ENCODE peak calls at places on chromosome 3, in eight cellular contexts. One of them, this sample, is unnamed.

GRCh38 chr3:25781758-25782594 is 1.3 kb downstream of the NGLY1 start:
- DNase-seq in AG04450: no peak
- DNase-seq in mesendoderm: no peak
- DNase-seq in adrenal gland: no peak
- DNase-seq in psoas muscle: no peak
- DNase-seq in CD4-positive, alpha-beta memory T cell: no peak
- DNase-seq in cardiac fibroblast: no peak
- DNase-seq in astrocyte of the spinal cord: no peak
- DNase-seq in this sample: no peak

GRCh38 chr3:195203631-195204030 is 67.3 kb downstream of the XXYLT1 start:
- DNase-seq in AG04450: no peak
- DNase-seq in mesendoderm: peak
- DNase-seq in adrenal gland: no peak
- DNase-seq in psoas muscle: peak
- DNase-seq in CD4-positive, alpha-beta memory T cell: no peak
- DNase-seq in cardiac fibroblast: no peak
- DNase-seq in astrocyte of the spinal cord: no peak
- DNase-seq in this sample: no peak

GRCh38 chr3:1439395-1439794 is 346.6 kb downstream of the CNTN6 start:
- DNase-seq in AG04450: no peak
- DNase-seq in mesendoderm: peak
- DNase-seq in adrenal gland: no peak
- DNase-seq in psoas muscle: no peak
- DNase-seq in CD4-positive, alpha-beta memory T cell: no peak
- DNase-seq in cardiac fibroblast: no peak
- DNase-seq in astrocyte of the spinal cord: no peak
- DNase-seq in this sample: no peak

GRCh38 chr3:87541711-87542110 is 265.3 kb upstream of the POU1F1 start:
- DNase-seq in AG04450: no peak
- DNase-seq in mesendoderm: no peak
- DNase-seq in adrenal gland: no peak
- DNase-seq in psoas muscle: no peak
- DNase-seq in CD4-positive, alpha-beta memory T cell: no peak
- DNase-seq in cardiac fibroblast: no peak
- DNase-seq in astrocyte of the spinal cord: no peak
- DNase-seq in this sample: no peak

GRCh38 chr3:153910387-153910786 is 210.8 kb upstream of the ARHGEF26 start:
- DNase-seq in AG04450: no peak
- DNase-seq in mesendoderm: no peak
- DNase-seq in adrenal gland: no peak
- DNase-seq in psoas muscle: no peak
- DNase-seq in CD4-positive, alpha-beta memory T cell: no peak
- DNase-seq in cardiac fibroblast: no peak
- DNase-seq in astrocyte of the spinal cord: no peak
- DNase-seq in this sample: no peak

GRCh38 chr3:171470714-171471227 is 10.6 kb upstream of the TNIK start:
- DNase-seq in AG04450: no peak
- DNase-seq in mesendoderm: peak
- DNase-seq in adrenal gland: no peak
- DNase-seq in psoas muscle: no peak
- DNase-seq in CD4-positive, alpha-beta memory T cell: no peak
- DNase-seq in cardiac fibroblast: no peak
- DNase-seq in astrocyte of the spinal cord: no peak
- DNase-seq in this sample: no peak

GRCh38 chr3:9087831-9088413 is 124.7 kb upstream of the RAD18 start:
- DNase-seq in AG04450: no peak
- DNase-seq in mesendoderm: no peak
- DNase-seq in adrenal gland: peak
- DNase-seq in psoas muscle: no peak
- DNase-seq in CD4-positive, alpha-beta memory T cell: no peak
- DNase-seq in cardiac fibroblast: no peak
- DNase-seq in astrocyte of the spinal cord: no peak
- DNase-seq in this sample: no peak

GRCh38 chr3:15440891-15441290 is 13.5 kb downstream of the EAF1 start:
- DNase-seq in AG04450: no peak
- DNase-seq in mesendoderm: no peak
- DNase-seq in adrenal gland: peak
- DNase-seq in psoas muscle: no peak
- DNase-seq in CD4-positive, alpha-beta memory T cell: no peak
- DNase-seq in cardiac fibroblast: peak
- DNase-seq in astrocyte of the spinal cord: peak
- DNase-seq in this sample: no peak

GRCh38 chr3:183220828-183221227 is 32.2 kb upstream of the B3GNT5 start:
- DNase-seq in AG04450: no peak
- DNase-seq in mesendoderm: no peak
- DNase-seq in adrenal gland: no peak
- DNase-seq in psoas muscle: no peak
- DNase-seq in CD4-positive, alpha-beta memory T cell: no peak
- DNase-seq in cardiac fibroblast: no peak
- DNase-seq in astrocyte of the spinal cord: no peak
- DNase-seq in this sample: peak

GRCh38 chr3:120763601-120764000 is 21.1 kb downstream of the GTF2E1 start:
- DNase-seq in AG04450: no peak
- DNase-seq in mesendoderm: no peak
- DNase-seq in adrenal gland: no peak
- DNase-seq in psoas muscle: no peak
- DNase-seq in CD4-positive, alpha-beta memory T cell: no peak
- DNase-seq in cardiac fibroblast: peak
- DNase-seq in astrocyte of the spinal cord: no peak
- DNase-seq in this sample: no peak

GRCh38 chr3:46672349-46672695 is 21.2 kb downstream of the ALS2CL start:
- DNase-seq in AG04450: no peak
- DNase-seq in mesendoderm: no peak
- DNase-seq in adrenal gland: no peak
- DNase-seq in psoas muscle: peak
- DNase-seq in CD4-positive, alpha-beta memory T cell: no peak
- DNase-seq in cardiac fibroblast: no peak
- DNase-seq in astrocyte of the spinal cord: no peak
- DNase-seq in this sample: no peak

GRCh38 chr3:129688310-129688895 is 81.9 kb upstream of the PLXND1 start:
- DNase-seq in AG04450: no peak
- DNase-seq in mesendoderm: peak
- DNase-seq in adrenal gland: peak
- DNase-seq in psoas muscle: peak
- DNase-seq in CD4-positive, alpha-beta memory T cell: no peak
- DNase-seq in cardiac fibroblast: peak
- DNase-seq in astrocyte of the spinal cord: peak
- DNase-seq in this sample: peak

GRCh38 chr3:110234831-110235230 is 836.8 kb upstream of the NECTIN3 start:
- DNase-seq in AG04450: no peak
- DNase-seq in mesendoderm: no peak
- DNase-seq in adrenal gland: no peak
- DNase-seq in psoas muscle: no peak
- DNase-seq in CD4-positive, alpha-beta memory T cell: no peak
- DNase-seq in cardiac fibroblast: peak
- DNase-seq in astrocyte of the spinal cord: no peak
- DNase-seq in this sample: no peak

GRCh38 chr3:37129871-37130270 is 44.5 kb downstream of the LRRFIP2 start:
- DNase-seq in AG04450: no peak
- DNase-seq in mesendoderm: no peak
- DNase-seq in adrenal gland: no peak
- DNase-seq in psoas muscle: no peak
- DNase-seq in CD4-positive, alpha-beta memory T cell: no peak
- DNase-seq in cardiac fibroblast: peak
- DNase-seq in astrocyte of the spinal cord: no peak
- DNase-seq in this sample: peak

GRCh38 chr3:197406266-197406665 is 107.9 kb upstream of the DLG1 start:
- DNase-seq in AG04450: no peak
- DNase-seq in mesendoderm: no peak
- DNase-seq in adrenal gland: peak
- DNase-seq in psoas muscle: no peak
- DNase-seq in CD4-positive, alpha-beta memory T cell: no peak
- DNase-seq in cardiac fibroblast: peak
- DNase-seq in astrocyte of the spinal cord: peak
- DNase-seq in this sample: peak

GRCh38 chr3:46406786-46407611 is at the start of the genes CCR5AS and CCRL2:
- DNase-seq in AG04450: no peak
- DNase-seq in mesendoderm: peak
- DNase-seq in adrenal gland: peak
- DNase-seq in psoas muscle: peak
- DNase-seq in CD4-positive, alpha-beta memory T cell: peak
- DNase-seq in cardiac fibroblast: peak
- DNase-seq in astrocyte of the spinal cord: peak
- DNase-seq in this sample: no peak

GRCh38 chr3:145902166-145902565 is 258.8 kb downstream of the PLOD2 start:
- DNase-seq in AG04450: no peak
- DNase-seq in mesendoderm: no peak
- DNase-seq in adrenal gland: no peak
- DNase-seq in psoas muscle: no peak
- DNase-seq in CD4-positive, alpha-beta memory T cell: no peak
- DNase-seq in cardiac fibroblast: no peak
- DNase-seq in astrocyte of the spinal cord: peak
- DNase-seq in this sample: no peak

GRCh38 chr3:169420429-169420828 is 243.1 kb downstream of the MECOM start:
- DNase-seq in AG04450: no peak
- DNase-seq in mesendoderm: no peak
- DNase-seq in adrenal gland: no peak
- DNase-seq in psoas muscle: no peak
- DNase-seq in CD4-positive, alpha-beta memory T cell: no peak
- DNase-seq in cardiac fibroblast: peak
- DNase-seq in astrocyte of the spinal cord: no peak
- DNase-seq in this sample: no peak

GRCh38 chr3:41357271-41357670 is 158.0 kb downstream of the CTNNB1 start:
- DNase-seq in AG04450: no peak
- DNase-seq in mesendoderm: no peak
- DNase-seq in adrenal gland: no peak
- DNase-seq in psoas muscle: no peak
- DNase-seq in CD4-positive, alpha-beta memory T cell: no peak
- DNase-seq in cardiac fibroblast: no peak
- DNase-seq in astrocyte of the spinal cord: no peak
- DNase-seq in this sample: no peak

DNA sequence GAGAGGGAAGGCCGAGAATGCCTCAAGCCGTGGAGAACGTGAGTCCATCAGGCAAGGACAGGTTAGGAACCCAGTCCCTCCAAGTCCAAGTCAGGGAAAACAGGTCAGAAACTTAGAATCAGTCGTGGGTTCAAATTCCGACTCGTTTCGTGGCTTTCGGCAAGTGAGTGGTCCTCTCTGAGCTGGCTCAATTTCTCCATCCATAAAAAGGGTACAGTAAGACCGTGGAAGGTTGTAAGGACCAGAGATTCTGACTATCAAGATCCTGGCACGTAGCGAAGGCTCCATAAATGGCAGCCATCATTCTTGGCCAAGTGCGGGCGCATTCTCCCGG is 604 bp upstream of the MED12L start:
- DNase-seq in AG04450: no peak
- DNase-seq in mesendoderm: no peak
- DNase-seq in adrenal gland: no peak
- DNase-seq in psoas muscle: no peak
- DNase-seq in CD4-positive, alpha-beta memory T cell: no peak
- DNase-seq in cardiac fibroblast: no peak
- DNase-seq in astrocyte of the spinal cord: no peak
- DNase-seq in this sample: no peak
- H3K4me3 ChIP-seq in AG04450: peak
- H3K4me3 ChIP-seq in mesendoderm: peak
- H3K4me3 ChIP-seq in adrenal gland: peak
- H3K4me3 ChIP-seq in psoas muscle: peak
- H3K4me3 ChIP-seq in CD4-positive, alpha-beta memory T cell: peak
- H3K4me3 ChIP-seq in cardiac fibroblast: peak
- H3K4me3 ChIP-seq in astrocyte of the spinal cord: peak
- H3K4me3 ChIP-seq in this sample: peak

GRCh38 chr3:54243960-54244359 is 121.6 kb downstream of the CACNA2D3 start:
- DNase-seq in AG04450: no peak
- DNase-seq in mesendoderm: no peak
- DNase-seq in adrenal gland: no peak
- DNase-seq in psoas muscle: no peak
- DNase-seq in CD4-positive, alpha-beta memory T cell: no peak
- DNase-seq in cardiac fibroblast: no peak
- DNase-seq in astrocyte of the spinal cord: no peak
- DNase-seq in this sample: no peak

GRCh38 chr3:54240319-54240718 is 118.0 kb downstream of the CACNA2D3 start:
- DNase-seq in AG04450: no peak
- DNase-seq in mesendoderm: no peak
- DNase-seq in adrenal gland: no peak
- DNase-seq in psoas muscle: no peak
- DNase-seq in CD4-positive, alpha-beta memory T cell: no peak
- DNase-seq in cardiac fibroblast: no peak
- DNase-seq in astrocyte of the spinal cord: no peak
- DNase-seq in this sample: no peak

GRCh38 chr3:54237788-54238502 is 115.6 kb downstream of the CACNA2D3 start:
- DNase-seq in AG04450: no peak
- DNase-seq in mesendoderm: no peak
- DNase-seq in adrenal gland: no peak
- DNase-seq in psoas muscle: no peak
- DNase-seq in CD4-positive, alpha-beta memory T cell: no peak
- DNase-seq in cardiac fibroblast: no peak
- DNase-seq in astrocyte of the spinal cord: no peak
- DNase-seq in this sample: no peak

GRCh38 chr3:54243262-54243931 is 121.0 kb downstream of the CACNA2D3 start:
- DNase-seq in AG04450: no peak
- DNase-seq in mesendoderm: no peak
- DNase-seq in adrenal gland: no peak
- DNase-seq in psoas muscle: no peak
- DNase-seq in CD4-positive, alpha-beta memory T cell: no peak
- DNase-seq in cardiac fibroblast: no peak
- DNase-seq in astrocyte of the spinal cord: no peak
- DNase-seq in this sample: no peak
- H3K4me3 ChIP-seq in AG04450: no peak
- H3K4me3 ChIP-seq in mesendoderm: no peak
- H3K4me3 ChIP-seq in adrenal gland: no peak
- H3K4me3 ChIP-seq in psoas muscle: peak
- H3K4me3 ChIP-seq in CD4-positive, alpha-beta memory T cell: no peak
- H3K4me3 ChIP-seq in cardiac fibroblast: peak
- H3K4me3 ChIP-seq in astrocyte of the spinal cord: no peak
- H3K4me3 ChIP-seq in this sample: no peak

DNA sequence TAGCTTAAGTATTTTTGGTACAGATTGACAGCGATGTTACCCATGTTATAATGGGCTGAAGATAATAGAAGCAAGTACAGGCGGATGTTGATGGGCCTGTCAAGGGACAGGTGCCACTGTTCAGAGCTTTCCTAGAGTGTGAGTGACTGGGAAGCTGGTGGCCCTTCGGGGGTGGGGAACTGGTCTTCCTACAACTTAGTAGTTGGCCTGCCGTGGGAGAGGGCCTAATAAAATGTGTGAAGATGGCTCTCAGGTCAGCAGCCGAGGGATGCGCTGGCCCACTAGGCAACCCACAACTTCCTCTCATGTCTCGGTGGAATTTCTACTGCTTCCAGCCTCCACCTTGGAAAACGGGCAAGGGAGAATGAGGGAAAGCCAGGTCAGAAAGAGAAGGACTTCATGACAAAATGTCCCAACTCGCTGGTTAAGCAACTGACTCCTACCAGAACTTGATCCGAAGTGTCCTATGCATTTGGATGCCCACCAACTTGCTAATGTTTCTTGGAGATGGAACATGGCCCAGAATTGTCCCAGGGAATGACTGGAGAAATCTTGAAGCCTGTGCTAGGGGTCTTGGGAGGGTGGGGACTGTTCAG is 1.4 kb downstream of the GYG1 start:
- DNase-seq in AG04450: no peak
- DNase-seq in mesendoderm: no peak
- DNase-seq in adrenal gland: no peak
- DNase-seq in psoas muscle: peak
- DNase-seq in CD4-positive, alpha-beta memory T cell: no peak
- DNase-seq in cardiac fibroblast: no peak
- DNase-seq in astrocyte of the spinal cord: no peak
- DNase-seq in this sample: no peak
- H3K4me3 ChIP-seq in AG04450: peak
- H3K4me3 ChIP-seq in mesendoderm: no peak
- H3K4me3 ChIP-seq in adrenal gland: peak
- H3K4me3 ChIP-seq in psoas muscle: peak
- H3K4me3 ChIP-seq in CD4-positive, alpha-beta memory T cell: peak
- H3K4me3 ChIP-seq in cardiac fibroblast: peak
- H3K4me3 ChIP-seq in astrocyte of the spinal cord: peak
- H3K4me3 ChIP-seq in this sample: no peak

GRCh38 chr3:186909078-186909853 is 21.1 kb upstream of the ST6GAL1 start:
- DNase-seq in AG04450: no peak
- DNase-seq in mesendoderm: peak
- DNase-seq in adrenal gland: no peak
- DNase-seq in psoas muscle: no peak
- DNase-seq in CD4-positive, alpha-beta memory T cell: peak
- DNase-seq in cardiac fibroblast: no peak
- DNase-seq in astrocyte of the spinal cord: peak
- DNase-seq in this sample: no peak
- H3K4me3 ChIP-seq in AG04450: no peak
- H3K4me3 ChIP-seq in mesendoderm: no peak
- H3K4me3 ChIP-seq in adrenal gland: no peak
- H3K4me3 ChIP-seq in psoas muscle: no peak
- H3K4me3 ChIP-seq in CD4-positive, alpha-beta memory T cell: peak
- H3K4me3 ChIP-seq in cardiac fibroblast: no peak
- H3K4me3 ChIP-seq in astrocyte of the spinal cord: no peak
- H3K4me3 ChIP-seq in this sample: no peak

This sample was measured in skeletal muscle cell.